ENCODE peak calls at places on chromosomes 5 and 9, in eight cellular contexts. A is hypothalamus; D is esophagus squamous epithelium; C is neural crest cell; F is left lung; Y is fibroblast of mammary gland; K is CD4-positive, alpha-beta T cell; T is left ventricle myocardium superior. N is an unnamed sample.

GRCh38 chr5:137778772-137779564 is 24.8 kb upstream of the HNRNPA0 start:
- DNase-seq in Y (peak), A (no peak), T (no peak), C (peak), K (no peak), F (no peak), D (no peak), N (no peak)

GRCh38 chr5:74394543-74394923 is 246.0 kb downstream of the ENC1 start:
- DNase-seq in A (no peak), T (no peak), K (no peak), C (no peak), Y (no peak), F (no peak), D (no peak), N (no peak)

GRCh38 chr5:61702784-61703183 is 370.7 kb downstream of the ZSWIM6 start:
- DNase-seq in T (no peak), K (no peak), F (no peak), C (no peak), D (no peak), A (no peak), Y (peak), N (no peak)

GRCh38 chr5:90983748-90984147 is 399.4 kb downstream of the ARRDC3 start:
- DNase-seq in T (no peak), C (no peak), K (no peak), Y (no peak), A (no peak), D (no peak), F (no peak), N (no peak)

GRCh38 chr9:136563646-136564321 is 17.9 kb upstream of the NOTCH1 start:
- DNase-seq in T (peak), Y (no peak), F (no peak), A (no peak), K (no peak), D (no peak), C (no peak), N (no peak)

GRCh38 chr9:95363051-95363841 is 45.7 kb upstream of the FANCC start:
- DNase-seq in C (no peak), T (no peak), D (no peak), A (no peak), Y (no peak), K (no peak), F (no peak), N (no peak)

GRCh38 chr9:93111371-93112115 is 15.5 kb downstream of the CARD19 start:
- DNase-seq in D (no peak), K (no peak), A (no peak), C (no peak), T (no peak), Y (no peak), F (peak), N (peak)

GRCh38 chr9:121954477-121955175 is 138.5 kb downstream of the TTLL11 start:
- DNase-seq in D (no peak), F (peak), C (no peak), T (peak), Y (peak), A (peak), K (no peak), N (no peak)

GRCh38 chr5:1103505-1104326 is 8.1 kb downstream of the SLC12A7 start:
- DNase-seq in C (no peak), T (peak), F (peak), Y (no peak), A (no peak), K (peak), D (no peak), N (no peak)

GRCh38 chr9:98709968-98710965 is 1.5 kb upstream of the GABBR2 start:
- DNase-seq in F (no peak), A (no peak), D (no peak), T (no peak), Y (peak), C (peak), K (no peak), N (no peak)

GRCh38 chr9:28792736-28793135 is 1219.5 kb upstream of the C9orf72 start:
- DNase-seq in F (no peak), C (no peak), A (no peak), K (no peak), Y (no peak), T (no peak), D (no peak), N (no peak)

GRCh38 chr9:6584881-6585597 is 60.5 kb downstream of the GLDC start:
- DNase-seq in C (no peak), A (no peak), D (no peak), F (no peak), Y (peak), T (no peak), K (no peak), N (no peak)

GRCh38 chr5:51652980-51653379 is 269.7 kb downstream of the ISL1 start:
- DNase-seq in D (no peak), F (no peak), T (no peak), C (no peak), Y (no peak), K (no peak), A (no peak), N (no peak)

GRCh38 chr5:146084376-146084775 is 21.0 kb downstream of the PLAC8L1 start:
- DNase-seq in A (no peak), D (no peak), F (no peak), T (no peak), K (no peak), Y (no peak), C (no peak), N (no peak)

GRCh38 chr9:115036691-115037090 is 81.3 kb downstream of the TNC start:
- DNase-seq in D (no peak), A (no peak), K (no peak), C (no peak), F (no peak), Y (no peak), T (no peak), N (no peak)

GRCh38 chr5:151937851-151938250 is 13.2 kb upstream of the GLRA1 start:
- DNase-seq in T (no peak), K (no peak), D (no peak), F (no peak), A (no peak), C (no peak), Y (no peak), N (no peak)

GRCh38 chr5:117379521-117379920 is 804.9 kb upstream of the SEMA6A start:
- DNase-seq in A (no peak), F (no peak), Y (no peak), K (no peak), T (no peak), D (no peak), C (no peak), N (no peak)

GRCh38 chr5:60161340-60161934 is 267.9 kb upstream of the PDE4D start:
- DNase-seq in C (no peak), A (no peak), T (no peak), D (no peak), Y (peak), F (no peak), K (no peak), N (no peak)

GRCh38 chr5:128857061-128857677 is 108.1 kb upstream of the SLC27A6 start:
- DNase-seq in F (no peak), A (no peak), T (no peak), D (no peak), Y (no peak), C (no peak), K (no peak), N (no peak)

GRCh38 chr9:95726756-95727155 is 148.7 kb upstream of the ERCC6L2 start:
- DNase-seq in C (no peak), F (no peak), Y (peak), A (no peak), K (no peak), D (no peak), T (no peak), N (no peak)

GRCh38 chr5:58794875-58795274 is 212.0 kb downstream of the RAB3C start:
- DNase-seq in F (no peak), K (no peak), Y (peak), D (no peak), T (no peak), A (no peak), C (no peak), N (no peak)

GRCh38 chr5:75055727-75056144 is 3.4 kb upstream of the GCNT4 start:
- DNase-seq in D (no peak), K (no peak), C (no peak), F (no peak), T (no peak), Y (peak), A (no peak), N (no peak)

GRCh38 chr9:132944294-132945185 is at the start of gene TSC1:
- DNase-seq in Y (peak), K (peak), F (peak), C (peak), T (peak), A (peak), D (peak), N (peak)